ENCODE peak calls at places on chromosome 19, in nine cellular contexts. G, Z, P, T, A, V, Q, Y and X are unnamed samples.

GRCh38 chr19:10104665-10105221 is 1.4 kb upstream of the PPAN start:
- DNase-seq in Y (no peak), A (no peak), Z (no peak), Q (no peak), P (no peak), V (peak), T (peak), G (peak), X (no peak)

GRCh38 chr19:53076984-53077383 is 26.2 kb downstream of the ZNF160 start:
- DNase-seq in T (no peak), Y (no peak), P (no peak), Q (peak), A (no peak), Z (peak), V (no peak), G (peak), X (no peak)

GRCh38 chr19:46710687-46711086 is 6.2 kb downstream of the PRKD2 start:
- DNase-seq in Z (no peak), V (no peak), T (no peak), Q (no peak), Y (no peak), A (no peak), G (peak), P (no peak), X (no peak)

GRCh38 chr19:54923276-54923675 is 17.3 kb downstream of the NCR1 start:
- DNase-seq in Z (no peak), Y (no peak), T (no peak), V (no peak), A (no peak), G (no peak), Q (no peak), P (no peak), X (no peak)

GRCh38 chr19:54320271-54320670 is 7.3 kb upstream of the LILRA5 start:
- DNase-seq in Y (no peak), A (no peak), G (no peak), T (no peak), Q (no peak), P (no peak), V (no peak), Z (no peak), X (no peak)

GRCh38 chr19:46571495-46571894 is 29.6 kb upstream of the CALM3 start:
- DNase-seq in A (no peak), T (peak), G (no peak), Q (no peak), Z (no peak), V (no peak), Y (no peak), P (peak), X (no peak)

GRCh38 chr19:7210359-7210758 is 83.9 kb downstream of the INSR start:
- DNase-seq in V (no peak), T (no peak), G (no peak), Y (no peak), Z (no peak), Q (no peak), P (no peak), A (no peak), X (peak)

GRCh38 chr19:38252935-38253691 is 3.1 kb downstream of the PPP1R14A start:
- DNase-seq in Q (peak), Z (no peak), A (no peak), V (no peak), G (peak), P (no peak), T (no peak), Y (no peak), X (no peak)

GRCh38 chr19:5536337-5536894 is 31.3 kb downstream of the TINCR start:
- DNase-seq in V (no peak), T (peak), Q (peak), P (peak), A (peak), Z (peak), Y (no peak), G (peak), X (peak)

GRCh38 chr19:37966211-37967072 is 59.4 kb downstream of the SIPA1L3 start:
- DNase-seq in V (no peak), Z (no peak), A (no peak), P (no peak), T (no peak), Q (no peak), Y (no peak), G (no peak), X (no peak)

GRCh38 chr19:4501691-4502090 is 16.6 kb downstream of the PLIN4 start:
- DNase-seq in Z (no peak), Q (no peak), V (no peak), T (no peak), G (no peak), Y (no peak), A (no peak), P (no peak), X (no peak)

GRCh38 chr19:31214086-31214485 is 135.2 kb downstream of the TSHZ3 start:
- DNase-seq in Q (no peak), G (peak), A (no peak), P (no peak), V (peak), Y (peak), Z (no peak), T (peak), X (peak)

GRCh38 chr19:18833141-18833476 is 1.4 kb downstream of the UPF1 start:
- DNase-seq in Q (no peak), Y (no peak), G (peak), T (peak), P (no peak), A (no peak), Z (no peak), V (no peak), X (no peak)

GRCh38 chr19:17806945-17807344 is 12.0 kb downstream of the B3GNT3 start:
- DNase-seq in G (no peak), P (no peak), Y (no peak), A (no peak), T (no peak), Q (no peak), V (no peak), Z (no peak), X (no peak)

GRCh38 chr19:4586691-4587090 is 27.2 kb upstream of the SEMA6B start:
- DNase-seq in Y (no peak), Z (no peak), G (peak), A (no peak), T (no peak), V (no peak), P (no peak), Q (no peak), X (no peak)

GRCh38 chr19:53906211-53907192 is 2.6 kb upstream of the CACNG7 start:
- DNase-seq in Y (no peak), A (no peak), T (no peak), V (peak), Z (peak), G (peak), Q (peak), P (no peak), X (peak)

GRCh38 chr19:34317311-34317927 is 47.6 kb upstream of the GPI start:
- DNase-seq in P (no peak), A (no peak), Y (no peak), G (no peak), Q (no peak), Z (no peak), T (no peak), V (no peak), X (no peak)

GRCh38 chr19:41795031-41795461 is 1.3 kb upstream of the CEACAM3 start:
- DNase-seq in G (no peak), Z (peak), V (peak), P (peak), Q (no peak), Y (no peak), A (peak), T (peak), X (no peak)

GRCh38 chr19:30006206-30006605 is 64.2 kb downstream of the URI1 start:
- DNase-seq in G (no peak), Q (no peak), P (no peak), Z (no peak), T (no peak), V (no peak), Y (no peak), A (no peak), X (no peak)

GRCh38 chr19:18349524-18350128 is 9.2 kb downstream of the PGPEP1 start:
- DNase-seq in A (no peak), Y (no peak), V (no peak), G (peak), T (peak), P (peak), Z (no peak), Q (no peak), X (peak)

GRCh38 chr19:30362156-30362754 is 9.9 kb upstream of the ZNF536 start:
- DNase-seq in Y (no peak), T (no peak), P (no peak), G (no peak), Z (no peak), Q (no peak), V (no peak), A (no peak), X (no peak)

GRCh38 chr19:52585101-52585500 is 15.0 kb downstream of the ZNF701 start:
- DNase-seq in T (no peak), Z (no peak), V (no peak), Y (no peak), G (no peak), A (no peak), Q (no peak), P (no peak), X (no peak)

GRCh38 chr19:47186337-47187022 is 44.5 kb downstream of the BBC3 start:
- DNase-seq in P (no peak), V (peak), T (no peak), Z (no peak), Y (no peak), A (no peak), G (no peak), Q (no peak), X (no peak)